ENCODE peak calls at places on chromosome 12, in seven cellular contexts. U is IMR-90, S is H9, Y is neuronal stem cell, J is mesenchymal stem cell, V is H1, K is trophoblast cell. Q is an unnamed sample.

GRCh38 chr12:13000935-13001724 is 1.1 kb upstream of the HEBP1 start:
- DNase-seq in U (peak), S (peak), Y (peak), J (peak), V (no peak), K (peak), Q (peak)

GRCh38 chr12:3930216-3930615 is 57.0 kb upstream of the PARP11 start:
- DNase-seq in U (no peak), S (no peak), Y (peak), J (no peak), V (no peak), K (no peak), Q (no peak)

GRCh38 chr12:64687816-64688599 is 71.2 kb downstream of the GNS start:
- DNase-seq in U (peak), S (no peak), Y (no peak), J (peak), V (no peak), K (no peak), Q (no peak)

GRCh38 chr12:59452259-59452658 is 143.6 kb upstream of the SLC16A7 start:
- DNase-seq in U (peak), S (no peak), Y (no peak), J (peak), V (no peak), K (no peak), Q (no peak)

GRCh38 chr12:12609692-12610091 is 2.0 kb upstream of the CREBL2 start:
- DNase-seq in U (no peak), S (no peak), Y (no peak), J (no peak), V (no peak), K (no peak), Q (no peak)

GRCh38 chr12:108317303-108318283 is 21.5 kb downstream of the CMKLR1 start:
- DNase-seq in U (no peak), S (no peak), Y (no peak), J (no peak), V (no peak), K (no peak), Q (no peak)

GRCh38 chr12:119423285-119423684 is 88.8 kb downstream of the CCDC60 start:
- DNase-seq in U (no peak), S (peak), Y (no peak), J (no peak), V (no peak), K (no peak), Q (peak)

GRCh38 chr12:47790676-47791350 is 17.8 kb downstream of the SLC48A1 start:
- DNase-seq in U (no peak), S (no peak), Y (no peak), J (no peak), V (no peak), K (no peak), Q (no peak)

GRCh38 chr12:70719672-70720420 is 82.6 kb upstream of the PTPRB start:
- DNase-seq in U (peak), S (peak), Y (peak), J (peak), V (peak), K (no peak), Q (peak)

GRCh38 chr12:114384746-114385145 is 21.2 kb downstream of the TBX5 start:
- DNase-seq in U (no peak), S (no peak), Y (no peak), J (no peak), V (no peak), K (no peak), Q (no peak)

GRCh38 chr12:10205251-10205807 is 7.3 kb upstream of the GABARAPL1 start:
- DNase-seq in U (peak), S (no peak), Y (no peak), J (peak), V (no peak), K (peak), Q (peak)

GRCh38 chr12:79881351-79881750 is 53.5 kb downstream of the PPP1R12A start:
- DNase-seq in U (no peak), S (no peak), Y (no peak), J (no peak), V (no peak), K (no peak), Q (no peak)

GRCh38 chr12:75877588-75878381 is 153.8 kb downstream of the PHLDA1 start:
- DNase-seq in U (peak), S (no peak), Y (no peak), J (peak), V (no peak), K (no peak), Q (peak)

GRCh38 chr12:49678711-49679110 is 28.5 kb downstream of the FMNL3 start:
- DNase-seq in U (peak), S (no peak), Y (no peak), J (no peak), V (no peak), K (no peak), Q (no peak)

GRCh38 chr12:84136862-84137367 is 775.7 kb downstream of the SLC6A15 start:
- DNase-seq in U (peak), S (no peak), Y (no peak), J (peak), V (no peak), K (no peak), Q (no peak)

GRCh38 chr12:131076791-131077747 is 123.4 kb downstream of the ADGRD1 start:
- DNase-seq in U (no peak), S (peak), Y (no peak), J (no peak), V (no peak), K (no peak), Q (no peak)
- H4K8ac ChIP-seq in U (no peak), S (no peak), Y (no peak), J (no peak), V (peak), K (no peak), Q (no peak)

GRCh38 chr12:53198470-53199110 is 8.5 kb downstream of the ITGB7 start:
- DNase-seq in U (no peak), S (no peak), Y (no peak), J (no peak), V (no peak), K (no peak), Q (no peak)

GRCh38 chr12:53194973-53195372 is 12.1 kb downstream of the ITGB7 start:
- DNase-seq in U (no peak), S (no peak), Y (no peak), J (no peak), V (no peak), K (no peak), Q (no peak)

GRCh38 chr12:53195516-53196420 is 11.3 kb downstream of the ITGB7 start:
- DNase-seq in U (no peak), S (no peak), Y (no peak), J (no peak), V (no peak), K (no peak), Q (no peak)

GRCh38 chr12:53197011-53197640 is 9.9 kb downstream of the ITGB7 start:
- DNase-seq in U (no peak), S (no peak), Y (no peak), J (no peak), V (no peak), K (no peak), Q (no peak)

GRCh38 chr12:53196486-53196885 is 10.6 kb downstream of the ITGB7 start:
- DNase-seq in U (no peak), S (no peak), Y (no peak), J (no peak), V (no peak), K (no peak), Q (no peak)
- H3K9ac ChIP-seq in U (no peak), S (no peak), Y (no peak), J (no peak), V (no peak), K (no peak), Q (no peak)

GRCh38 chr12:125573293-125573692 is 508.1 kb downstream of the AACS start:
- DNase-seq in U (no peak), S (no peak), Y (no peak), J (no peak), V (no peak), K (no peak), Q (no peak)

GRCh38 chr12:125564753-125565152 is 499.5 kb downstream of the AACS start:
- DNase-seq in U (no peak), S (no peak), Y (no peak), J (no peak), V (no peak), K (no peak), Q (no peak)

DNA sequence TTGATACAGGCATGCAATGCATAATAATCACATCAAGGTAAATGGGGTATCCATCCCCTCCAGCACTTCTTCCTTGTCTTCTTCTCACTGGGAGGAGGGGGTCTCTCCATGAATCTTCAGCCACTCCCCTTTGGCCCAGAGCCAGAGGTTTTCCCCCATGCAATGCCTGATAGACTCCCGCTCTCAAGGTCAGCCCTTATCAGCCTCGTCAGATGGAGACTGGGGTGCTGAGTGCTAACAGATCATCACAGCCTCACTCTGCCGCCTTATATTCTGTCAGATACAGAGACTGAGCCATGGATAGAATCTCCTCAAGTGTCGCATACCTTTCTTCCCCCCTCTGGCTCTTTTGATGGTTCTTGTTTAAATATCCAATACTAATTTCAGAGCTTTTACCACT is 503.1 kb downstream of the AACS start:
- DNase-seq in U (no peak), S (no peak), Y (no peak), J (no peak), V (no peak), K (no peak), Q (peak)
- H3K4ac ChIP-seq in U (no peak), S (no peak), Y (no peak), J (no peak), V (no peak), K (no peak), Q (no peak)

GRCh38 chr12:58071994-58072393 is 130.6 kb downstream of the ATP23 start:
- DNase-seq in U (no peak), S (no peak), Y (no peak), J (no peak), V (no peak), K (no peak), Q (no peak)
- H4K8ac ChIP-seq in U (no peak), S (no peak), Y (no peak), J (no peak), V (no peak), K (no peak), Q (no peak)

GRCh38 chr12:116708826-116709756 is 28.8 kb downstream of the SPRING1 start:
- DNase-seq in U (peak), S (peak), Y (peak), J (peak), V (no peak), K (no peak), Q (peak)
- H3K9ac ChIP-seq in U (no peak), S (no peak), Y (no peak), J (peak), V (no peak), K (no peak), Q (no peak)

GRCh38 chr12:57236224-57236924 is 6.9 kb downstream of the SHMT2 start:
- DNase-seq in U (no peak), S (peak), Y (no peak), J (no peak), V (no peak), K (no peak), Q (peak)
- H3K4ac ChIP-seq in U (no peak), S (no peak), Y (no peak), J (no peak), V (no peak), K (no peak), Q (no peak)

GRCh38 chr12:52446346-52447045 is 5.5 kb downstream of the KRT6B start:
- DNase-seq in U (no peak), S (no peak), Y (no peak), J (no peak), V (no peak), K (no peak), Q (no peak)
- H4K8ac ChIP-seq in U (no peak), S (no peak), Y (no peak), J (no peak), V (no peak), K (no peak), Q (no peak)

GRCh38 chr12:123847876-123848275 is 85.8 kb downstream of the DNAH10 start:
- DNase-seq in U (no peak), S (no peak), Y (no peak), J (no peak), V (no peak), K (no peak), Q (no peak)
- H3K9ac ChIP-seq in U (no peak), S (no peak), Y (no peak), J (no peak), V (no peak), K (no peak), Q (no peak)

DNA sequence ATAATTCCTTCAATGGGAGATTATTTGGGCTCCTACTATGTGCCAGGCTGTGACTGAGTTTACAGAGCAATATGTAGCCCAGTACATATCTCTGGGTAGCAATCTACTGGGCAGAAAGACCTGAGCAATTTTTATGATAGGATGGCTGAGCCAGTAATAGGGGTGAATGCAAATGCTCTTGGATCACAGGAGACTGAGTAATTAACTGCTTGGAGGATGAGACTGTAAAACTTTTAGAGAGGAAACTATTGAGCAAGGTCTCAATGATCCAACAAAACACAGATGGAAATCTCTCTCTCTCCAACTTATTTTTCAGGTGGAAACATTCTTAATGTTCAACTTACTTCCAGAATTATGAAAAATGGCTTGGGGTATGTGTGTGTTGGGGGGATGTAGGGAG is 402.2 kb downstream of the AEBP2 start:
- DNase-seq in U (no peak), S (no peak), Y (no peak), J (peak), V (no peak), K (no peak), Q (no peak)
- H3K4ac ChIP-seq in U (no peak), S (no peak), Y (no peak), J (no peak), V (no peak), K (no peak), Q (no peak)